ENCODE peak calls at places on chromosome 3, in five cellular contexts. Y, K, O, L and J are unnamed samples.

GRCh38 chr3:96209703-96210102 is 604.7 kb upstream of the EPHA6 start:
- DNase-seq in Y (no peak), K (no peak), O (no peak), L (no peak), J (no peak)

GRCh38 chr3:121648219-121648958 is 12.3 kb downstream of the HCLS1 start:
- DNase-seq in Y (no peak), K (peak; percentile 48), O (no peak), L (no peak), J (no peak)

GRCh38 chr3:197542741-197543454 is 12.9 kb downstream of the BDH1 start:
- DNase-seq in Y (no peak), K (peak; percentile 44), O (no peak), L (no peak), J (no peak)

GRCh38 chr3:13544293-13544831 is 4.6 kb upstream of the FBLN2 start:
- DNase-seq in Y (no peak), K (no peak), O (no peak), L (peak; percentile 96), J (no peak)

GRCh38 chr3:1908651-1909445 is 189.8 kb upstream of the CNTN4 start:
- DNase-seq in Y (no peak), K (no peak), O (no peak), L (no peak), J (no peak)

GRCh38 chr3:42796332-42796885 is 7.9 kb downstream of the HIGD1A start:
- DNase-seq in Y (no peak), K (no peak), O (no peak), L (no peak), J (no peak)

GRCh38 chr3:125120370-125121122 is 64.7 kb upstream of the HEG1 start:
- DNase-seq in Y (no peak), K (no peak), O (no peak), L (no peak), J (peak; percentile 78)

GRCh38 chr3:30915782-30916181 is 21.3 kb upstream of the GADL1 start:
- DNase-seq in Y (no peak), K (peak; percentile 20), O (no peak), L (no peak), J (no peak)

GRCh38 chr3:19885468-19885867 is 48.5 kb downstream of the EFHB start:
- DNase-seq in Y (no peak), K (no peak), O (peak; percentile 56), L (no peak), J (peak; percentile 80)

GRCh38 chr3:78728406-78729145 is 1039.2 kb downstream of the ROBO1 start:
- DNase-seq in Y (peak; percentile 80), K (peak; percentile 66), O (no peak), L (no peak), J (no peak)

GRCh38 chr3:97967966-97968365 is 4.3 kb downstream of the RIOX2 start:
- DNase-seq in Y (no peak), K (no peak), O (no peak), L (no peak), J (no peak)

GRCh38 chr3:123328851-123329635 is 119.8 kb downstream of the ADCY5 start:
- DNase-seq in Y (peak; percentile 89), K (peak; percentile 66), O (peak; percentile 64), L (peak; percentile 74), J (peak; percentile 85)

GRCh38 chr3:13189639-13190375 is 116.6 kb upstream of the IQSEC1 start:
- DNase-seq in Y (no peak), K (peak; percentile 57), O (peak; percentile 20), L (no peak), J (no peak)

GRCh38 chr3:106014518-106014917 is 145.7 kb upstream of the CBLB start:
- DNase-seq in Y (no peak), K (no peak), O (no peak), L (no peak), J (no peak)

GRCh38 chr3:179833294-179833693 is 180.5 kb downstream of the USP13 start:
- DNase-seq in Y (no peak), K (no peak), O (no peak), L (no peak), J (no peak)

GRCh38 chr3:179828738-179829137 is 175.9 kb downstream of the USP13 start:
- DNase-seq in Y (no peak), K (no peak), O (no peak), L (no peak), J (no peak)

GRCh38 chr3:179829391-179829790 is 176.6 kb downstream of the USP13 start:
- DNase-seq in Y (peak; percentile 43), K (no peak), O (no peak), L (no peak), J (peak; percentile 49)

GRCh38 chr3:179837374-179837773 is 184.5 kb downstream of the USP13 start:
- DNase-seq in Y (no peak), K (no peak), O (no peak), L (no peak), J (no peak)

GRCh38 chr3:179832333-179832854 is 179.6 kb downstream of the USP13 start:
- DNase-seq in Y (no peak), K (no peak), O (no peak), L (no peak), J (no peak)
- H3K36me3 ChIP-seq in Y (no peaks in the 10 kb centered on the region), K (no peaks in the 10 kb centered on the region), O (no peaks in the 10 kb centered on the region), L (peaks cover 48% of the 10 kb centered on the region), J (no peaks in the 10 kb centered on the region)

DNA sequence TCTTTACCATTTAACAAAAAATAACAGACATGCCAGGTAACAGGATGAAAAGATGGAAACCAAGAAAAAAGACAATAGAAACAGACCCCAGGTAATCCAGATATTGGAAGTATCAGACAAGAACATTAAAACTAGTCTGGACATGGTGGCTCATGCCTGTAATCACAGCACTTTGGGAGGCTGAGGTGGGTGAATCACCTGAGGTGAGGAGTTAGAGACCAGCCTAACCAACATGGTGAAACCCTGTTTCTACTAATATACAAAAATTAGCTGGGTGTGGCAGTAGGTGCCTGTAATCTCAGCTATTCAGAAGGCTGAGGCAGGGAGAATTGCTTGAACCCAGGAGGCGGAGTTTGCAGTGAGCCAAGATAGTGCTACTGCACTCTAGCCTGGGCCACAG is 40.6 kb downstream of the ACAD9 start:
- DNase-seq in Y (no peak), K (no peak), O (no peak), L (no peak), J (no peak)
- H3K36me3 ChIP-seq in Y (no peaks in the 10 kb centered on the region), K (peaks cover 2% of the 10 kb centered on the region), O (peaks cover 57% of the 10 kb centered on the region), L (peaks cover 34% of the 10 kb centered on the region), J (peaks cover 48% of the 10 kb centered on the region)

DNA sequence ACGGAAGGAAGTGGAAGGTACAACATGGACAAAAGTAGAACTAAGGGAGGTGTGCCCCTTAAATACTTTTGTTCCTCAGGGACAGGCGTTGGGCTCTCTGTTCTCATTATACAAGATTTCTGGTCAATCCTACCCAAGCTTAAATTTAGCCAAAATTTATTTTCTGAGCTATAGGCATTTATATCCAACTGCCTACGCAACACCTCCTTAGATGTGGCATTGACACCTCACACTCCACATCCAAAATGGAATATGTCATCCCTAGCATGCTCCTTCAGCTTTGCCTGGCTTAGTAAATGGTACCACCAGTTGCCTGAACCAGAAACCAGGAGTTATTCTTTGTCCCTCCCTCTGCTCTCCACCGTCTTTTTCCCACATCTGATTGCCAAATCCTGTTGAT is 26.2 kb downstream of the FANCD2OS start:
- DNase-seq in Y (no peak), K (no peak), O (no peak), L (no peak), J (no peak)
- H3K36me3 ChIP-seq in Y (no peaks in the 10 kb centered on the region), K (no peaks in the 10 kb centered on the region), O (peaks cover 93% of the 10 kb centered on the region), L (peaks cover 86% of the 10 kb centered on the region), J (peaks cover 41% of the 10 kb centered on the region)

GRCh38 chr3:64129106-64129505 is 96.2 kb downstream of the PRICKLE2 start:
- DNase-seq in Y (no peak), K (no peak), O (no peak), L (no peak), J (no peak)
- H3K36me3 ChIP-seq in Y (no peaks in the 10 kb centered on the region), K (no peaks in the 10 kb centered on the region), O (no peaks in the 10 kb centered on the region), L (no peaks in the 10 kb centered on the region), J (no peaks in the 10 kb centered on the region)

DNA sequence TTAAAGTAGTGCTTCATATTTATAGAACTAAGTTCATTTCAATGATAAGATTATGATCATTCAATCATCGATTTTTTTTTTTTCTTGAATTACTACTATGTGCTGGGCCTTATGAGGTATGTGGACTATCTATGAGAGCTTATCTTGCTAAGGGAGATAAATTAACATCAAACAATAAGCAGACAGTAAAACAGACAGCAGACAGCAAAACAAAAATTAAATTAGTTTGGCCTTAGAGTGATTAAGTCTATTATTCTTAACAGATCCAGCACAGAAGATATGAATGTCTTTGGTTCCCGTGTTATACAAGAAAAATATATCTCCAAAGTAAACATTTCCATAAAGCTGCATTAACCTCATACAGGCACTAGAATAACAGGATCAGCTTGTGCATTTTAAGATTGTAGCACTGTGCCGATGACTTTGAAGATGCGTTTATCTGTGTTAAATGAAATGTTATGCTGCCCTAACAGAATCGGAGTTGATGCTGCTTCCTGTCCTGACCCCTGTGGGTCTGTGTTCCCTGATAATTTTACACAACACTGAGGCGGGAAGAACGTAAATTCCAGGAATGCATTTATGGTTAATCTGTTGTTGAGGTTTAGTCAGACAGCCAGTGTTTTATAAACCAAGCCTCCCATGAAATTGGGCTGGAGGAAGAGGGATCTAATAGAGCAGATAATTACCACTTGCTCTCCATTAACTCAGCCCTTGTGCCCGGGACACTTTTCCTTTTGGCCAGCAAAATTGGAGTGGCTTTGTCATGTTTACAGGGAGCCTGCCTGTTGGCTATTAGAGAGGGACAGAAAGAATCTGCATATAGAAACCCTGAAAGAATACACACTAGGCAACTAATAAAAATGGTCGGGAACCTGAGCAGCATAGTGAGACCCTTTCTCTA is 80.8 kb downstream of the GHSR start:
- DNase-seq in Y (no peak), K (no peak), O (no peak), L (no peak), J (no peak)
- H3K36me3 ChIP-seq in Y (no peaks in the 10 kb centered on the region), K (peaks cover 26% of the 10 kb centered on the region), O (no peaks in the 10 kb centered on the region), L (no peaks in the 10 kb centered on the region), J (no peaks in the 10 kb centered on the region)

GRCh38 chr3:14861031-14861430 is 42.3 kb downstream of the FGD5 start:
- DNase-seq in Y (no peak), K (no peak), O (no peak), L (no peak), J (no peak)
- H3K36me3 ChIP-seq in Y (no peaks in the 10 kb centered on the region), K (no peaks in the 10 kb centered on the region), O (no peaks in the 10 kb centered on the region), L (no peaks in the 10 kb centered on the region), J (no peaks in the 10 kb centered on the region)

GRCh38 chr3:155938409-155938808 is 68.0 kb downstream of the GMPS start:
- DNase-seq in Y (no peak), K (no peak), O (no peak), L (no peak), J (no peak)

GRCh38 chr3:155934215-155934614 is 63.8 kb downstream of the GMPS start:
- DNase-seq in Y (no peak), K (no peak), O (no peak), L (no peak), J (no peak)
- H3K36me3 ChIP-seq in Y (no peaks in the 10 kb centered on the region), K (peaks cover 47% of the 10 kb centered on the region), O (peaks cover 84% of the 10 kb centered on the region), L (peaks cover 85% of the 10 kb centered on the region), J (peaks cover 60% of the 10 kb centered on the region)

GRCh38 chr3:51630513-51630912 is 40.5 kb upstream of the TEX264 start:
- DNase-seq in Y (no peak), K (no peak), O (no peak), L (no peak), J (no peak)
- H3K36me3 ChIP-seq in Y (no peaks in the 10 kb centered on the region), K (peaks cover 45% of the 10 kb centered on the region), O (peaks cover 39% of the 10 kb centered on the region), L (peaks cover 68% of the 10 kb centered on the region), J (peaks cover 8% of the 10 kb centered on the region)

GRCh38 chr3:146523536-146523935 is 20.9 kb downstream of the PLSCR1 start:
- DNase-seq in Y (no peak), K (no peak), O (no peak), L (no peak), J (no peak)
- H3K36me3 ChIP-seq in Y (no peaks in the 10 kb centered on the region), K (peaks cover 29% of the 10 kb centered on the region), O (no peaks in the 10 kb centered on the region), L (peaks cover 63% of the 10 kb centered on the region), J (no peaks in the 10 kb centered on the region)